ENCODE peak calls at places on chromosomes 1 and 21, in nine cellular contexts. One of them, this sample, is unnamed.
A peak's percentile ranks its signal among the peaks of the same experiment; 100 is the strongest.

GRCh38 chr1:115280073-115280472 is 58.0 kb downstream of the NGF start:
- DNase-seq in activated gamma-delta T cell treated with anti-CD3 and anti-CD28 coated beads, Interleukin-2, amount 50 U/mL, for 16 hours: no peak
- DNase-seq in activated CD4-positive, CD25-positive, alpha-beta regulatory T cell treated with anti-CD3 and anti-CD28 coated beads, Interleukin-2, amount 50 U/mL, for 72 hours: no peak
- DNase-seq in GM12892: no peak
- DNase-seq in activated CD4-positive, alpha-beta T cell treated with anti-CD3 and anti-CD28 coated beads for 36 hours: peak; percentile 25
- DNase-seq in A172: no peak
- DNase-seq in AG08396: peak; percentile 65
- DNase-seq in GM13976: no peak
- DNase-seq in tibial artery: no peak
- DNase-seq in this sample: peak; percentile 85

GRCh38 chr1:15755021-15755642 is 3.5 kb upstream of the FBLIM1 start:
- DNase-seq in activated gamma-delta T cell treated with anti-CD3 and anti-CD28 coated beads, Interleukin-2, amount 50 U/mL, for 16 hours: no peak
- DNase-seq in activated CD4-positive, CD25-positive, alpha-beta regulatory T cell treated with anti-CD3 and anti-CD28 coated beads, Interleukin-2, amount 50 U/mL, for 72 hours: no peak
- DNase-seq in GM12892: no peak
- DNase-seq in activated CD4-positive, alpha-beta T cell treated with anti-CD3 and anti-CD28 coated beads for 36 hours: no peak
- DNase-seq in A172: no peak
- DNase-seq in AG08396: no peak
- DNase-seq in GM13976: no peak
- DNase-seq in tibial artery: no peak
- DNase-seq in this sample: no peak

GRCh38 chr1:160078392-160079195 is 2.7 kb upstream of the KCNJ9 start:
- DNase-seq in activated gamma-delta T cell treated with anti-CD3 and anti-CD28 coated beads, Interleukin-2, amount 50 U/mL, for 16 hours: peak; percentile 40
- DNase-seq in activated CD4-positive, CD25-positive, alpha-beta regulatory T cell treated with anti-CD3 and anti-CD28 coated beads, Interleukin-2, amount 50 U/mL, for 72 hours: peak; percentile 59
- DNase-seq in GM12892: peak; percentile 56
- DNase-seq in activated CD4-positive, alpha-beta T cell treated with anti-CD3 and anti-CD28 coated beads for 36 hours: peak; percentile 84
- DNase-seq in A172: peak; percentile 69
- DNase-seq in AG08396: peak; percentile 70
- DNase-seq in GM13976: peak; percentile 77
- DNase-seq in tibial artery: no peak
- DNase-seq in this sample: no peak

GRCh38 chr21:44496900-44497550 is 41.7 kb downstream of the LRRC3 start:
- DNase-seq in activated gamma-delta T cell treated with anti-CD3 and anti-CD28 coated beads, Interleukin-2, amount 50 U/mL, for 16 hours: no peak
- DNase-seq in activated CD4-positive, CD25-positive, alpha-beta regulatory T cell treated with anti-CD3 and anti-CD28 coated beads, Interleukin-2, amount 50 U/mL, for 72 hours: no peak
- DNase-seq in GM12892: no peak
- DNase-seq in activated CD4-positive, alpha-beta T cell treated with anti-CD3 and anti-CD28 coated beads for 36 hours: no peak
- DNase-seq in A172: no peak
- DNase-seq in AG08396: no peak
- DNase-seq in GM13976: no peak
- DNase-seq in tibial artery: no peak
- DNase-seq in this sample: no peak

GRCh38 chr1:19232526-19232851 is 18.8 kb downstream of the EMC1 start:
- DNase-seq in activated gamma-delta T cell treated with anti-CD3 and anti-CD28 coated beads, Interleukin-2, amount 50 U/mL, for 16 hours: no peak
- DNase-seq in activated CD4-positive, CD25-positive, alpha-beta regulatory T cell treated with anti-CD3 and anti-CD28 coated beads, Interleukin-2, amount 50 U/mL, for 72 hours: no peak
- DNase-seq in GM12892: no peak
- DNase-seq in activated CD4-positive, alpha-beta T cell treated with anti-CD3 and anti-CD28 coated beads for 36 hours: peak; percentile 19
- DNase-seq in A172: no peak
- DNase-seq in AG08396: peak; percentile 63
- DNase-seq in GM13976: no peak
- DNase-seq in tibial artery: no peak
- DNase-seq in this sample: peak; percentile 37

GRCh38 chr1:199747984-199748383 is 279.5 kb upstream of the NR5A2 start:
- DNase-seq in activated gamma-delta T cell treated with anti-CD3 and anti-CD28 coated beads, Interleukin-2, amount 50 U/mL, for 16 hours: no peak
- DNase-seq in activated CD4-positive, CD25-positive, alpha-beta regulatory T cell treated with anti-CD3 and anti-CD28 coated beads, Interleukin-2, amount 50 U/mL, for 72 hours: no peak
- DNase-seq in GM12892: no peak
- DNase-seq in activated CD4-positive, alpha-beta T cell treated with anti-CD3 and anti-CD28 coated beads for 36 hours: no peak
- DNase-seq in A172: no peak
- DNase-seq in AG08396: no peak
- DNase-seq in GM13976: no peak
- DNase-seq in tibial artery: no peak
- DNase-seq in this sample: no peak

GRCh38 chr1:226002667-226003501 is 3.7 kb upstream of the SDE2 start:
- DNase-seq in activated gamma-delta T cell treated with anti-CD3 and anti-CD28 coated beads, Interleukin-2, amount 50 U/mL, for 16 hours: no peak
- DNase-seq in activated CD4-positive, CD25-positive, alpha-beta regulatory T cell treated with anti-CD3 and anti-CD28 coated beads, Interleukin-2, amount 50 U/mL, for 72 hours: no peak
- DNase-seq in GM12892: no peak
- DNase-seq in activated CD4-positive, alpha-beta T cell treated with anti-CD3 and anti-CD28 coated beads for 36 hours: peak; percentile 65
- DNase-seq in A172: peak; percentile 86
- DNase-seq in AG08396: peak; percentile 46
- DNase-seq in GM13976: no peak
- DNase-seq in tibial artery: peak; percentile 73
- DNase-seq in this sample: peak; percentile 23

GRCh38 chr1:21362096-21362495 is 71.8 kb upstream of the ECE1 start:
- DNase-seq in activated gamma-delta T cell treated with anti-CD3 and anti-CD28 coated beads, Interleukin-2, amount 50 U/mL, for 16 hours: no peak
- DNase-seq in activated CD4-positive, CD25-positive, alpha-beta regulatory T cell treated with anti-CD3 and anti-CD28 coated beads, Interleukin-2, amount 50 U/mL, for 72 hours: no peak
- DNase-seq in GM12892: no peak
- DNase-seq in activated CD4-positive, alpha-beta T cell treated with anti-CD3 and anti-CD28 coated beads for 36 hours: no peak
- DNase-seq in A172: no peak
- DNase-seq in AG08396: no peak
- DNase-seq in GM13976: no peak
- DNase-seq in tibial artery: no peak
- DNase-seq in this sample: no peak

GRCh38 chr1:19395678-19396192 is 83.6 kb downstream of the SLC66A1 start:
- DNase-seq in activated gamma-delta T cell treated with anti-CD3 and anti-CD28 coated beads, Interleukin-2, amount 50 U/mL, for 16 hours: no peak
- DNase-seq in activated CD4-positive, CD25-positive, alpha-beta regulatory T cell treated with anti-CD3 and anti-CD28 coated beads, Interleukin-2, amount 50 U/mL, for 72 hours: no peak
- DNase-seq in GM12892: no peak
- DNase-seq in activated CD4-positive, alpha-beta T cell treated with anti-CD3 and anti-CD28 coated beads for 36 hours: no peak
- DNase-seq in A172: peak; percentile 5
- DNase-seq in AG08396: peak; percentile 56
- DNase-seq in GM13976: no peak
- DNase-seq in tibial artery: no peak
- DNase-seq in this sample: peak; percentile 69

GRCh38 chr21:14454642-14455009 is 71.7 kb upstream of the HSPA13 start:
- DNase-seq in activated gamma-delta T cell treated with anti-CD3 and anti-CD28 coated beads, Interleukin-2, amount 50 U/mL, for 16 hours: no peak
- DNase-seq in activated CD4-positive, CD25-positive, alpha-beta regulatory T cell treated with anti-CD3 and anti-CD28 coated beads, Interleukin-2, amount 50 U/mL, for 72 hours: no peak
- DNase-seq in GM12892: no peak
- DNase-seq in activated CD4-positive, alpha-beta T cell treated with anti-CD3 and anti-CD28 coated beads for 36 hours: no peak
- DNase-seq in A172: no peak
- DNase-seq in AG08396: no peak
- DNase-seq in GM13976: peak; percentile 9
- DNase-seq in tibial artery: no peak
- DNase-seq in this sample: no peak

GRCh38 chr1:10751160-10751559 is 45.3 kb downstream of the CASZ1 start:
- DNase-seq in activated gamma-delta T cell treated with anti-CD3 and anti-CD28 coated beads, Interleukin-2, amount 50 U/mL, for 16 hours: no peak
- DNase-seq in activated CD4-positive, CD25-positive, alpha-beta regulatory T cell treated with anti-CD3 and anti-CD28 coated beads, Interleukin-2, amount 50 U/mL, for 72 hours: no peak
- DNase-seq in GM12892: no peak
- DNase-seq in activated CD4-positive, alpha-beta T cell treated with anti-CD3 and anti-CD28 coated beads for 36 hours: no peak
- DNase-seq in A172: no peak
- DNase-seq in AG08396: no peak
- DNase-seq in GM13976: no peak
- DNase-seq in tibial artery: no peak
- DNase-seq in this sample: no peak

GRCh38 chr1:9729523-9729922 is 78.0 kb downstream of the PIK3CD start:
- DNase-seq in activated gamma-delta T cell treated with anti-CD3 and anti-CD28 coated beads, Interleukin-2, amount 50 U/mL, for 16 hours: no peak
- DNase-seq in activated CD4-positive, CD25-positive, alpha-beta regulatory T cell treated with anti-CD3 and anti-CD28 coated beads, Interleukin-2, amount 50 U/mL, for 72 hours: no peak
- DNase-seq in GM12892: no peak
- DNase-seq in activated CD4-positive, alpha-beta T cell treated with anti-CD3 and anti-CD28 coated beads for 36 hours: no peak
- DNase-seq in A172: no peak
- DNase-seq in AG08396: no peak
- DNase-seq in GM13976: no peak
- DNase-seq in tibial artery: no peak
- DNase-seq in this sample: no peak

GRCh38 chr1:77832889-77833288 is 53.4 kb downstream of the MIGA1 start:
- DNase-seq in activated gamma-delta T cell treated with anti-CD3 and anti-CD28 coated beads, Interleukin-2, amount 50 U/mL, for 16 hours: no peak
- DNase-seq in activated CD4-positive, CD25-positive, alpha-beta regulatory T cell treated with anti-CD3 and anti-CD28 coated beads, Interleukin-2, amount 50 U/mL, for 72 hours: no peak
- DNase-seq in GM12892: no peak
- DNase-seq in activated CD4-positive, alpha-beta T cell treated with anti-CD3 and anti-CD28 coated beads for 36 hours: no peak
- DNase-seq in A172: peak; percentile 60
- DNase-seq in AG08396: peak; percentile 53
- DNase-seq in GM13976: no peak
- DNase-seq in tibial artery: no peak
- DNase-seq in this sample: peak; percentile 100

GRCh38 chr21:35400233-35400939 is 351.3 kb upstream of the RUNX1 start:
- DNase-seq in activated gamma-delta T cell treated with anti-CD3 and anti-CD28 coated beads, Interleukin-2, amount 50 U/mL, for 16 hours: peak; percentile 14
- DNase-seq in activated CD4-positive, CD25-positive, alpha-beta regulatory T cell treated with anti-CD3 and anti-CD28 coated beads, Interleukin-2, amount 50 U/mL, for 72 hours: no peak
- DNase-seq in GM12892: peak; percentile 11
- DNase-seq in activated CD4-positive, alpha-beta T cell treated with anti-CD3 and anti-CD28 coated beads for 36 hours: peak; percentile 42
- DNase-seq in A172: peak; percentile 96
- DNase-seq in AG08396: no peak
- DNase-seq in GM13976: peak; percentile 69
- DNase-seq in tibial artery: no peak
- DNase-seq in this sample: peak; percentile 85

GRCh38 chr1:187070076-187070475 is 241.3 kb downstream of the PLA2G4A start:
- DNase-seq in activated gamma-delta T cell treated with anti-CD3 and anti-CD28 coated beads, Interleukin-2, amount 50 U/mL, for 16 hours: no peak
- DNase-seq in activated CD4-positive, CD25-positive, alpha-beta regulatory T cell treated with anti-CD3 and anti-CD28 coated beads, Interleukin-2, amount 50 U/mL, for 72 hours: no peak
- DNase-seq in GM12892: no peak
- DNase-seq in activated CD4-positive, alpha-beta T cell treated with anti-CD3 and anti-CD28 coated beads for 36 hours: no peak
- DNase-seq in A172: peak; percentile 36
- DNase-seq in AG08396: no peak
- DNase-seq in GM13976: no peak
- DNase-seq in tibial artery: no peak
- DNase-seq in this sample: no peak

GRCh38 chr1:40898434-40898900 is 36.3 kb upstream of the CITED4 start:
- DNase-seq in activated gamma-delta T cell treated with anti-CD3 and anti-CD28 coated beads, Interleukin-2, amount 50 U/mL, for 16 hours: no peak
- DNase-seq in activated CD4-positive, CD25-positive, alpha-beta regulatory T cell treated with anti-CD3 and anti-CD28 coated beads, Interleukin-2, amount 50 U/mL, for 72 hours: no peak
- DNase-seq in GM12892: no peak
- DNase-seq in activated CD4-positive, alpha-beta T cell treated with anti-CD3 and anti-CD28 coated beads for 36 hours: peak; percentile 23
- DNase-seq in A172: peak; percentile 79
- DNase-seq in AG08396: no peak
- DNase-seq in GM13976: peak; percentile 48
- DNase-seq in tibial artery: no peak
- DNase-seq in this sample: peak; percentile 54

GRCh38 chr1:29756901-29757729 is 520.8 kb downstream of the PTPRU start:
- DNase-seq in activated gamma-delta T cell treated with anti-CD3 and anti-CD28 coated beads, Interleukin-2, amount 50 U/mL, for 16 hours: no peak
- DNase-seq in activated CD4-positive, CD25-positive, alpha-beta regulatory T cell treated with anti-CD3 and anti-CD28 coated beads, Interleukin-2, amount 50 U/mL, for 72 hours: no peak
- DNase-seq in GM12892: no peak
- DNase-seq in activated CD4-positive, alpha-beta T cell treated with anti-CD3 and anti-CD28 coated beads for 36 hours: no peak
- DNase-seq in A172: no peak
- DNase-seq in AG08396: no peak
- DNase-seq in GM13976: no peak
- DNase-seq in tibial artery: no peak
- DNase-seq in this sample: no peak

GRCh38 chr1:218298398-218298797 is 13.3 kb downstream of the RRP15 start:
- DNase-seq in activated gamma-delta T cell treated with anti-CD3 and anti-CD28 coated beads, Interleukin-2, amount 50 U/mL, for 16 hours: no peak
- DNase-seq in activated CD4-positive, CD25-positive, alpha-beta regulatory T cell treated with anti-CD3 and anti-CD28 coated beads, Interleukin-2, amount 50 U/mL, for 72 hours: no peak
- DNase-seq in GM12892: no peak
- DNase-seq in activated CD4-positive, alpha-beta T cell treated with anti-CD3 and anti-CD28 coated beads for 36 hours: no peak
- DNase-seq in A172: no peak
- DNase-seq in AG08396: no peak
- DNase-seq in GM13976: no peak
- DNase-seq in tibial artery: no peak
- DNase-seq in this sample: no peak

GRCh38 chr1:165182975-165183374 is 173.5 kb downstream of the LMX1A start:
- DNase-seq in activated gamma-delta T cell treated with anti-CD3 and anti-CD28 coated beads, Interleukin-2, amount 50 U/mL, for 16 hours: no peak
- DNase-seq in activated CD4-positive, CD25-positive, alpha-beta regulatory T cell treated with anti-CD3 and anti-CD28 coated beads, Interleukin-2, amount 50 U/mL, for 72 hours: no peak
- DNase-seq in GM12892: no peak
- DNase-seq in activated CD4-positive, alpha-beta T cell treated with anti-CD3 and anti-CD28 coated beads for 36 hours: no peak
- DNase-seq in A172: no peak
- DNase-seq in AG08396: no peak
- DNase-seq in GM13976: no peak
- DNase-seq in tibial artery: no peak
- DNase-seq in this sample: no peak

GRCh38 chr1:235073331-235073967 is 55.2 kb downstream of the TOMM20 start:
- DNase-seq in activated gamma-delta T cell treated with anti-CD3 and anti-CD28 coated beads, Interleukin-2, amount 50 U/mL, for 16 hours: no peak
- DNase-seq in activated CD4-positive, CD25-positive, alpha-beta regulatory T cell treated with anti-CD3 and anti-CD28 coated beads, Interleukin-2, amount 50 U/mL, for 72 hours: no peak
- DNase-seq in GM12892: no peak
- DNase-seq in activated CD4-positive, alpha-beta T cell treated with anti-CD3 and anti-CD28 coated beads for 36 hours: no peak
- DNase-seq in A172: no peak
- DNase-seq in AG08396: no peak
- DNase-seq in GM13976: no peak
- DNase-seq in tibial artery: no peak
- DNase-seq in this sample: no peak

GRCh38 chr1:38776466-38776865 is 83.1 kb downstream of the RRAGC start:
- DNase-seq in activated gamma-delta T cell treated with anti-CD3 and anti-CD28 coated beads, Interleukin-2, amount 50 U/mL, for 16 hours: no peak
- DNase-seq in activated CD4-positive, CD25-positive, alpha-beta regulatory T cell treated with anti-CD3 and anti-CD28 coated beads, Interleukin-2, amount 50 U/mL, for 72 hours: no peak
- DNase-seq in GM12892: no peak
- DNase-seq in activated CD4-positive, alpha-beta T cell treated with anti-CD3 and anti-CD28 coated beads for 36 hours: no peak
- DNase-seq in A172: no peak
- DNase-seq in AG08396: no peak
- DNase-seq in GM13976: no peak
- DNase-seq in tibial artery: no peak
- DNase-seq in this sample: no peak

GRCh38 chr21:46636550-46637289 is 1.2 kb downstream of the PRMT2 start:
- DNase-seq in activated gamma-delta T cell treated with anti-CD3 and anti-CD28 coated beads, Interleukin-2, amount 50 U/mL, for 16 hours: no peak
- DNase-seq in activated CD4-positive, CD25-positive, alpha-beta regulatory T cell treated with anti-CD3 and anti-CD28 coated beads, Interleukin-2, amount 50 U/mL, for 72 hours: no peak
- DNase-seq in GM12892: no peak
- DNase-seq in activated CD4-positive, alpha-beta T cell treated with anti-CD3 and anti-CD28 coated beads for 36 hours: no peak
- DNase-seq in A172: no peak
- DNase-seq in AG08396: no peak
- DNase-seq in GM13976: no peak
- DNase-seq in tibial artery: no peak
- DNase-seq in this sample: no peak

GRCh38 chr1:155003227-155003765 is 694 bp downstream of the ZBTB7B start:
- DNase-seq in activated gamma-delta T cell treated with anti-CD3 and anti-CD28 coated beads, Interleukin-2, amount 50 U/mL, for 16 hours: no peak
- DNase-seq in activated CD4-positive, CD25-positive, alpha-beta regulatory T cell treated with anti-CD3 and anti-CD28 coated beads, Interleukin-2, amount 50 U/mL, for 72 hours: no peak
- DNase-seq in GM12892: no peak
- DNase-seq in activated CD4-positive, alpha-beta T cell treated with anti-CD3 and anti-CD28 coated beads for 36 hours: peak; percentile 58
- DNase-seq in A172: no peak
- DNase-seq in AG08396: no peak
- DNase-seq in GM13976: no peak
- DNase-seq in tibial artery: peak; percentile 55
- DNase-seq in this sample: peak; percentile 22

GRCh38 chr1:31503581-31503980 is 72.7 kb upstream of the TINAGL1 start:
- DNase-seq in activated gamma-delta T cell treated with anti-CD3 and anti-CD28 coated beads, Interleukin-2, amount 50 U/mL, for 16 hours: no peak
- DNase-seq in activated CD4-positive, CD25-positive, alpha-beta regulatory T cell treated with anti-CD3 and anti-CD28 coated beads, Interleukin-2, amount 50 U/mL, for 72 hours: no peak
- DNase-seq in GM12892: no peak
- DNase-seq in activated CD4-positive, alpha-beta T cell treated with anti-CD3 and anti-CD28 coated beads for 36 hours: no peak
- DNase-seq in A172: no peak
- DNase-seq in AG08396: no peak
- DNase-seq in GM13976: no peak
- DNase-seq in tibial artery: no peak
- DNase-seq in this sample: no peak

GRCh38 chr1:77658271-77658670 is 24.2 kb downstream of the ZZZ3 start:
- DNase-seq in activated gamma-delta T cell treated with anti-CD3 and anti-CD28 coated beads, Interleukin-2, amount 50 U/mL, for 16 hours: no peak
- DNase-seq in activated CD4-positive, CD25-positive, alpha-beta regulatory T cell treated with anti-CD3 and anti-CD28 coated beads, Interleukin-2, amount 50 U/mL, for 72 hours: no peak
- DNase-seq in GM12892: no peak
- DNase-seq in activated CD4-positive, alpha-beta T cell treated with anti-CD3 and anti-CD28 coated beads for 36 hours: no peak
- DNase-seq in A172: no peak
- DNase-seq in AG08396: no peak
- DNase-seq in GM13976: no peak
- DNase-seq in tibial artery: no peak
- DNase-seq in this sample: no peak

GRCh38 chr1:89519779-89520358 is 4.8 kb upstream of the LRRC8B start:
- DNase-seq in activated gamma-delta T cell treated with anti-CD3 and anti-CD28 coated beads, Interleukin-2, amount 50 U/mL, for 16 hours: peak; percentile 20
- DNase-seq in activated CD4-positive, CD25-positive, alpha-beta regulatory T cell treated with anti-CD3 and anti-CD28 coated beads, Interleukin-2, amount 50 U/mL, for 72 hours: no peak
- DNase-seq in GM12892: peak; percentile 26
- DNase-seq in activated CD4-positive, alpha-beta T cell treated with anti-CD3 and anti-CD28 coated beads for 36 hours: peak; percentile 62
- DNase-seq in A172: no peak
- DNase-seq in AG08396: peak; percentile 46
- DNase-seq in GM13976: peak; percentile 71
- DNase-seq in tibial artery: no peak
- DNase-seq in this sample: peak; percentile 64

GRCh38 chr21:36803051-36803709 is 104.3 kb downstream of the SIM2 start:
- DNase-seq in activated gamma-delta T cell treated with anti-CD3 and anti-CD28 coated beads, Interleukin-2, amount 50 U/mL, for 16 hours: no peak
- DNase-seq in activated CD4-positive, CD25-positive, alpha-beta regulatory T cell treated with anti-CD3 and anti-CD28 coated beads, Interleukin-2, amount 50 U/mL, for 72 hours: no peak
- DNase-seq in GM12892: no peak
- DNase-seq in activated CD4-positive, alpha-beta T cell treated with anti-CD3 and anti-CD28 coated beads for 36 hours: no peak
- DNase-seq in A172: no peak
- DNase-seq in AG08396: no peak
- DNase-seq in GM13976: no peak
- DNase-seq in tibial artery: no peak
- DNase-seq in this sample: no peak